ENCODE peak calls at places on chromosome 4, in ten cellular contexts. One of them, this sample, is unnamed.

GRCh38 chr4:85166318-85166717 is 199.8 kb upstream of the WDFY3 start:
- DNase-seq in omental fat pad: no peak
- DNase-seq in AG10803: no peak
- DNase-seq in left ventricle myocardium inferior: no peak
- DNase-seq in CD8-positive, alpha-beta T cell: no peak
- DNase-seq in lower leg skin: no peak
- DNase-seq in GM06990: no peak
- DNase-seq in activated B cell treated with CpG ODN at 0.5 μM for 24 hours: no peak
- DNase-seq in progenitor cell of endocrine pancreas: peak
- DNase-seq in OCI-LY7: no peak
- DNase-seq in this sample: no peak

GRCh38 chr4:96713271-96713670 is 873.4 kb downstream of the PDHA2 start:
- DNase-seq in omental fat pad: no peak
- DNase-seq in AG10803: no peak
- DNase-seq in left ventricle myocardium inferior: no peak
- DNase-seq in CD8-positive, alpha-beta T cell: no peak
- DNase-seq in lower leg skin: no peak
- DNase-seq in GM06990: no peak
- DNase-seq in activated B cell treated with CpG ODN at 0.5 μM for 24 hours: no peak
- DNase-seq in progenitor cell of endocrine pancreas: no peak
- DNase-seq in OCI-LY7: no peak
- DNase-seq in this sample: no peak

GRCh38 chr4:173281001-173281400 is 53.2 kb downstream of the HMGB2 start:
- DNase-seq in omental fat pad: no peak
- DNase-seq in AG10803: no peak
- DNase-seq in left ventricle myocardium inferior: no peak
- DNase-seq in CD8-positive, alpha-beta T cell: no peak
- DNase-seq in lower leg skin: no peak
- DNase-seq in GM06990: no peak
- DNase-seq in activated B cell treated with CpG ODN at 0.5 μM for 24 hours: no peak
- DNase-seq in progenitor cell of endocrine pancreas: no peak
- DNase-seq in OCI-LY7: no peak
- DNase-seq in this sample: no peak

GRCh38 chr4:94711635-94712034 is 46.1 kb upstream of the BMPR1B start:
- DNase-seq in omental fat pad: no peak
- DNase-seq in AG10803: peak
- DNase-seq in left ventricle myocardium inferior: no peak
- DNase-seq in CD8-positive, alpha-beta T cell: no peak
- DNase-seq in lower leg skin: no peak
- DNase-seq in GM06990: no peak
- DNase-seq in activated B cell treated with CpG ODN at 0.5 μM for 24 hours: no peak
- DNase-seq in progenitor cell of endocrine pancreas: no peak
- DNase-seq in OCI-LY7: no peak
- DNase-seq in this sample: no peak

GRCh38 chr4:1567519-1567807 is 116.7 kb downstream of the FAM53A start:
- DNase-seq in omental fat pad: no peak
- DNase-seq in AG10803: no peak
- DNase-seq in left ventricle myocardium inferior: no peak
- DNase-seq in CD8-positive, alpha-beta T cell: no peak
- DNase-seq in lower leg skin: no peak
- DNase-seq in GM06990: no peak
- DNase-seq in activated B cell treated with CpG ODN at 0.5 μM for 24 hours: no peak
- DNase-seq in progenitor cell of endocrine pancreas: no peak
- DNase-seq in OCI-LY7: no peak
- DNase-seq in this sample: no peak

GRCh38 chr4:35885081-35885480 is 359.2 kb downstream of the ARAP2 start:
- DNase-seq in omental fat pad: no peak
- DNase-seq in AG10803: no peak
- DNase-seq in left ventricle myocardium inferior: no peak
- DNase-seq in CD8-positive, alpha-beta T cell: no peak
- DNase-seq in lower leg skin: no peak
- DNase-seq in GM06990: no peak
- DNase-seq in activated B cell treated with CpG ODN at 0.5 μM for 24 hours: no peak
- DNase-seq in progenitor cell of endocrine pancreas: no peak
- DNase-seq in OCI-LY7: no peak
- DNase-seq in this sample: no peak

GRCh38 chr4:176838611-176839411 is 46.1 kb upstream of the VEGFC start:
- DNase-seq in omental fat pad: no peak
- DNase-seq in AG10803: peak
- DNase-seq in left ventricle myocardium inferior: peak
- DNase-seq in CD8-positive, alpha-beta T cell: no peak
- DNase-seq in lower leg skin: no peak
- DNase-seq in GM06990: no peak
- DNase-seq in activated B cell treated with CpG ODN at 0.5 μM for 24 hours: no peak
- DNase-seq in progenitor cell of endocrine pancreas: no peak
- DNase-seq in OCI-LY7: no peak
- DNase-seq in this sample: peak

GRCh38 chr4:169948271-169948670 is 77.9 kb downstream of the MFAP3L start:
- DNase-seq in omental fat pad: no peak
- DNase-seq in AG10803: no peak
- DNase-seq in left ventricle myocardium inferior: no peak
- DNase-seq in CD8-positive, alpha-beta T cell: no peak
- DNase-seq in lower leg skin: no peak
- DNase-seq in GM06990: no peak
- DNase-seq in activated B cell treated with CpG ODN at 0.5 μM for 24 hours: no peak
- DNase-seq in progenitor cell of endocrine pancreas: no peak
- DNase-seq in OCI-LY7: no peak
- DNase-seq in this sample: no peak

GRCh38 chr4:476501-476900 is 22.5 kb downstream of the ZNF721 start:
- DNase-seq in omental fat pad: no peak
- DNase-seq in AG10803: peak
- DNase-seq in left ventricle myocardium inferior: no peak
- DNase-seq in CD8-positive, alpha-beta T cell: no peak
- DNase-seq in lower leg skin: no peak
- DNase-seq in GM06990: no peak
- DNase-seq in activated B cell treated with CpG ODN at 0.5 μM for 24 hours: no peak
- DNase-seq in progenitor cell of endocrine pancreas: no peak
- DNase-seq in OCI-LY7: no peak
- DNase-seq in this sample: peak

GRCh38 chr4:3276961-3277360 is 15.9 kb upstream of the RGS12 start:
- DNase-seq in omental fat pad: no peak
- DNase-seq in AG10803: peak
- DNase-seq in left ventricle myocardium inferior: no peak
- DNase-seq in CD8-positive, alpha-beta T cell: no peak
- DNase-seq in lower leg skin: no peak
- DNase-seq in GM06990: no peak
- DNase-seq in activated B cell treated with CpG ODN at 0.5 μM for 24 hours: no peak
- DNase-seq in progenitor cell of endocrine pancreas: no peak
- DNase-seq in OCI-LY7: no peak
- DNase-seq in this sample: peak

GRCh38 chr4:161419822-161420221 is 744.0 kb downstream of the FSTL5 start:
- DNase-seq in omental fat pad: no peak
- DNase-seq in AG10803: no peak
- DNase-seq in left ventricle myocardium inferior: no peak
- DNase-seq in CD8-positive, alpha-beta T cell: no peak
- DNase-seq in lower leg skin: peak
- DNase-seq in GM06990: no peak
- DNase-seq in activated B cell treated with CpG ODN at 0.5 μM for 24 hours: no peak
- DNase-seq in progenitor cell of endocrine pancreas: no peak
- DNase-seq in OCI-LY7: no peak
- DNase-seq in this sample: no peak

GRCh38 chr4:169060396-169061081 is 50.5 kb upstream of the CBR4 start:
- DNase-seq in omental fat pad: no peak
- DNase-seq in AG10803: peak
- DNase-seq in left ventricle myocardium inferior: no peak
- DNase-seq in CD8-positive, alpha-beta T cell: no peak
- DNase-seq in lower leg skin: no peak
- DNase-seq in GM06990: no peak
- DNase-seq in activated B cell treated with CpG ODN at 0.5 μM for 24 hours: no peak
- DNase-seq in progenitor cell of endocrine pancreas: no peak
- DNase-seq in OCI-LY7: no peak
- DNase-seq in this sample: peak

DNA sequence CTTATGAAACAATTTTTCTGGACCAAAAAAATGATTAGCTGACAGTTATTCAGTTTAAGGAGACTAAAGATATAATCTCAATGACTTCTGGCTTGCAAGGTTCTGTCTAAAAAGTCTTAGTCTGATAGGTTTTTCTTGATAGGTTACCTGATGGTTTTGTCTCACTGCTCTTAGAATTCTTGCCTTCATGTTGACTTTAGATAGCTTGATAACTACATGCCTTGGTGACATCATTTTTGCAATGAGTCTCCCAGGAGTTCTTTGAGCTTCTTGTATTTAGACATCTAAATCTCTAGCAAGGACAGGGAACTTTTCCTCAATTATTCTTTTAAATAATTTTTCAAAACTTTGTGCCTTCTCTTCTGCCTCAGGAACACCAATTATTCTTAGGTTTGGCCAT is 1965.3 kb downstream of the ARAP2 start:
- DNase-seq in omental fat pad: no peak
- DNase-seq in AG10803: no peak
- DNase-seq in left ventricle myocardium inferior: no peak
- DNase-seq in CD8-positive, alpha-beta T cell: no peak
- DNase-seq in lower leg skin: no peak
- DNase-seq in GM06990: no peak
- DNase-seq in activated B cell treated with CpG ODN at 0.5 μM for 24 hours: no peak
- DNase-seq in progenitor cell of endocrine pancreas: no peak
- DNase-seq in OCI-LY7: no peak
- DNase-seq in this sample: no peak
- TF ChIP-seq CTCF in omental fat pad: no peak
- TF ChIP-seq CTCF in AG10803: no peak
- TF ChIP-seq CTCF in left ventricle myocardium inferior: no peak
- TF ChIP-seq CTCF in CD8-positive, alpha-beta T cell: no peak
- TF ChIP-seq CTCF in lower leg skin: no peak
- TF ChIP-seq CTCF in GM06990: no peak
- TF ChIP-seq CTCF in activated B cell treated with CpG ODN at 0.5 μM for 24 hours: no peak
- TF ChIP-seq CTCF in progenitor cell of endocrine pancreas: no peak
- TF ChIP-seq CTCF in OCI-LY7: no peak
- TF ChIP-seq CTCF in this sample: no peak

GRCh38 chr4:143085224-143085623 is 99.5 kb upstream of the USP38 start:
- DNase-seq in omental fat pad: no peak
- DNase-seq in AG10803: peak
- DNase-seq in left ventricle myocardium inferior: no peak
- DNase-seq in CD8-positive, alpha-beta T cell: no peak
- DNase-seq in lower leg skin: no peak
- DNase-seq in GM06990: no peak
- DNase-seq in activated B cell treated with CpG ODN at 0.5 μM for 24 hours: no peak
- DNase-seq in progenitor cell of endocrine pancreas: no peak
- DNase-seq in OCI-LY7: no peak
- DNase-seq in this sample: no peak
- TF ChIP-seq CTCF in omental fat pad: no peak
- TF ChIP-seq CTCF in AG10803: peak
- TF ChIP-seq CTCF in left ventricle myocardium inferior: peak
- TF ChIP-seq CTCF in CD8-positive, alpha-beta T cell: no peak
- TF ChIP-seq CTCF in lower leg skin: no peak
- TF ChIP-seq CTCF in GM06990: peak
- TF ChIP-seq CTCF in activated B cell treated with CpG ODN at 0.5 μM for 24 hours: no peak
- TF ChIP-seq CTCF in progenitor cell of endocrine pancreas: peak
- TF ChIP-seq CTCF in OCI-LY7: peak
- TF ChIP-seq CTCF in this sample: peak

DNA sequence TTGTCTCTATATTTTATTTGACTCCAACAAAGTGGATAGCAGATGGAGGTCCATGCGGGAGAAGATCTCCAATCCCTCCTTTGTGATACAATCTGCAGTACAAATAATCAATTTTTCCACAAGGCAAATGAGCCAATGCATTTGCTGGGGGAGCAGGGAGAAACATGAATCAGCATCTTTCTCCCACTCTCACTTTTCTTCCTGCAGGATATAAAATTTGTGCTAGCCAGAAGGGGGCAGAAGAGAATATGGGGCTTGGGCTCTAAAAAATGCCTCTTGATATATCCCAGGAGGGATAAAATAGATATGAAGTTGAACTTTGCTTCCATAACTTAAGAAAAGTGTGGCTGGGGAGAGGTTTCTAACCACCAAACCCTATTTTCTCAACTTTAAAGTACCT is 38.3 kb upstream of the CWH43 start:
- DNase-seq in omental fat pad: no peak
- DNase-seq in AG10803: no peak
- DNase-seq in left ventricle myocardium inferior: no peak
- DNase-seq in CD8-positive, alpha-beta T cell: no peak
- DNase-seq in lower leg skin: no peak
- DNase-seq in GM06990: no peak
- DNase-seq in activated B cell treated with CpG ODN at 0.5 μM for 24 hours: no peak
- DNase-seq in progenitor cell of endocrine pancreas: no peak
- DNase-seq in OCI-LY7: no peak
- DNase-seq in this sample: no peak
- TF ChIP-seq CTCF in omental fat pad: no peak
- TF ChIP-seq CTCF in AG10803: no peak
- TF ChIP-seq CTCF in left ventricle myocardium inferior: no peak
- TF ChIP-seq CTCF in CD8-positive, alpha-beta T cell: no peak
- TF ChIP-seq CTCF in lower leg skin: no peak
- TF ChIP-seq CTCF in GM06990: peak
- TF ChIP-seq CTCF in activated B cell treated with CpG ODN at 0.5 μM for 24 hours: no peak
- TF ChIP-seq CTCF in progenitor cell of endocrine pancreas: no peak
- TF ChIP-seq CTCF in OCI-LY7: peak
- TF ChIP-seq CTCF in this sample: no peak

GRCh38 chr4:10161146-10161545 is 44.5 kb upstream of the WDR1 start:
- DNase-seq in omental fat pad: no peak
- DNase-seq in AG10803: peak
- DNase-seq in left ventricle myocardium inferior: no peak
- DNase-seq in CD8-positive, alpha-beta T cell: no peak
- DNase-seq in lower leg skin: no peak
- DNase-seq in GM06990: no peak
- DNase-seq in activated B cell treated with CpG ODN at 0.5 μM for 24 hours: no peak
- DNase-seq in progenitor cell of endocrine pancreas: no peak
- DNase-seq in OCI-LY7: no peak
- DNase-seq in this sample: no peak

GRCh38 chr4:10161840-10162239 is 45.2 kb upstream of the WDR1 start:
- DNase-seq in omental fat pad: no peak
- DNase-seq in AG10803: no peak
- DNase-seq in left ventricle myocardium inferior: no peak
- DNase-seq in CD8-positive, alpha-beta T cell: no peak
- DNase-seq in lower leg skin: no peak
- DNase-seq in GM06990: no peak
- DNase-seq in activated B cell treated with CpG ODN at 0.5 μM for 24 hours: no peak
- DNase-seq in progenitor cell of endocrine pancreas: no peak
- DNase-seq in OCI-LY7: no peak
- DNase-seq in this sample: no peak

GRCh38 chr4:10158355-10158942 is 41.9 kb upstream of the WDR1 start:
- DNase-seq in omental fat pad: no peak
- DNase-seq in AG10803: peak
- DNase-seq in left ventricle myocardium inferior: no peak
- DNase-seq in CD8-positive, alpha-beta T cell: no peak
- DNase-seq in lower leg skin: no peak
- DNase-seq in GM06990: no peak
- DNase-seq in activated B cell treated with CpG ODN at 0.5 μM for 24 hours: no peak
- DNase-seq in progenitor cell of endocrine pancreas: no peak
- DNase-seq in OCI-LY7: no peak
- DNase-seq in this sample: no peak

GRCh38 chr4:10159671-10160070 is 43.1 kb upstream of the WDR1 start:
- DNase-seq in omental fat pad: no peak
- DNase-seq in AG10803: no peak
- DNase-seq in left ventricle myocardium inferior: no peak
- DNase-seq in CD8-positive, alpha-beta T cell: no peak
- DNase-seq in lower leg skin: no peak
- DNase-seq in GM06990: no peak
- DNase-seq in activated B cell treated with CpG ODN at 0.5 μM for 24 hours: no peak
- DNase-seq in progenitor cell of endocrine pancreas: no peak
- DNase-seq in OCI-LY7: no peak
- DNase-seq in this sample: no peak

DNA sequence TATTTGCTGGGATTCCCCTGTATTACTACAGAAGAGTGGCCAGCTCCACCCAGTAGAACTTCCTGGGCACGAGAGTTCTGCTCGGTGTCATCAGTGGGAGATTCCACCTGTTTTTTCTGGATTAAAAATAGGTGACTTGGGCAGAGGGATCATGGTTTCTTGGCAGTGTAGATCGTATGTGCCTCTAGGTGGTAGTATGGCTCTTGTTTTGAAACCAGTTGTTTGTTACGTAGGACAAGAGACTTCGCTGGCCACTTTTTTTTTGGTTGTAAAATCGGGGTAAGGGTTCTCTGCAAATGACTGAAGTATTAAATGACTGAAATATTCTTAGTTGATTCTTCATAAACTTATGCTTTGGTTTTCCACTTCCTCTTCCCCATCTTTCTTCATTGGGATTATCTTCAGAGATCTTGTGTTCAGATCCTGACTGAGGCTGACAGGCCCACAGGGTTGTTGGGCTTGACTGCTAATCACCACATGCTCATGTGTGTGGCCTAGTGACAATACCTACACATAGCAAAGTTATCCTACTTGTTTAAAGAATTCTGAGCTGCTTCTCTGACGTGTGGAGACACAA is 43.8 kb upstream of the WDR1 start:
- DNase-seq in omental fat pad: no peak
- DNase-seq in AG10803: peak
- DNase-seq in left ventricle myocardium inferior: no peak
- DNase-seq in CD8-positive, alpha-beta T cell: no peak
- DNase-seq in lower leg skin: no peak
- DNase-seq in GM06990: no peak
- DNase-seq in activated B cell treated with CpG ODN at 0.5 μM for 24 hours: no peak
- DNase-seq in progenitor cell of endocrine pancreas: no peak
- DNase-seq in OCI-LY7: no peak
- DNase-seq in this sample: peak
- TF ChIP-seq CTCF in omental fat pad: no peak
- TF ChIP-seq CTCF in AG10803: peak
- TF ChIP-seq CTCF in left ventricle myocardium inferior: peak
- TF ChIP-seq CTCF in CD8-positive, alpha-beta T cell: no peak
- TF ChIP-seq CTCF in lower leg skin: no peak
- TF ChIP-seq CTCF in GM06990: peak
- TF ChIP-seq CTCF in activated B cell treated with CpG ODN at 0.5 μM for 24 hours: no peak
- TF ChIP-seq CTCF in progenitor cell of endocrine pancreas: peak
- TF ChIP-seq CTCF in OCI-LY7: peak
- TF ChIP-seq CTCF in this sample: no peak

This sample was measured in fibroblast of mammary gland.